ENCODE peak calls at places on chromosomes 5 and 9, in six cellular contexts. One of them, this sample, is unnamed.
A peak's percentile ranks its signal among the peaks of the same experiment; 100 is the strongest.

GRCh38 chr9:71796368-71796767 is 28.1 kb upstream of the CEMIP2 start:
- DNase-seq in GM23248: no peak
- DNase-seq in NCI-H1417: no peak
- DNase-seq in left cardiac atrium: no peak
- DNase-seq in stimulated activated effector memory CD8-positive, alpha-beta T cell treated with anti-CD3 and anti-CD28 coated beads, Interleukin-12 subunit alpha, Interleukin-12 subunit beta, amount 100 ng/mL, for 72 hours: no peak
- DNase-seq in GDM1: no peak
- DNase-seq in this sample: no peak

GRCh38 chr5:11785771-11786342 is 118.4 kb downstream of the CTNND2 start:
- DNase-seq in GDM1: no peak
- DNase-seq in NCI-H1417: no peak
- DNase-seq in GM23248: no peak
- DNase-seq in stimulated activated effector memory CD8-positive, alpha-beta T cell treated with anti-CD3 and anti-CD28 coated beads, Interleukin-12 subunit alpha, Interleukin-12 subunit beta, amount 100 ng/mL, for 72 hours: no peak
- DNase-seq in left cardiac atrium: no peak
- DNase-seq in this sample: no peak

GRCh38 chr5:80777347-80778287 is 122.8 kb upstream of the DHFR start:
- DNase-seq in GM23248: no peak
- DNase-seq in stimulated activated effector memory CD8-positive, alpha-beta T cell treated with anti-CD3 and anti-CD28 coated beads, Interleukin-12 subunit alpha, Interleukin-12 subunit beta, amount 100 ng/mL, for 72 hours: no peak
- DNase-seq in GDM1: no peak
- DNase-seq in NCI-H1417: no peak
- DNase-seq in left cardiac atrium: no peak
- DNase-seq in this sample: no peak

GRCh38 chr5:84599964-84600363 is 215.3 kb upstream of the EDIL3 start:
- DNase-seq in stimulated activated effector memory CD8-positive, alpha-beta T cell treated with anti-CD3 and anti-CD28 coated beads, Interleukin-12 subunit alpha, Interleukin-12 subunit beta, amount 100 ng/mL, for 72 hours: no peak
- DNase-seq in left cardiac atrium: no peak
- DNase-seq in GM23248: no peak
- DNase-seq in GDM1: no peak
- DNase-seq in NCI-H1417: no peak
- DNase-seq in this sample: no peak

GRCh38 chr9:110691002-110691549 is 22.5 kb downstream of the MUSK start:
- DNase-seq in NCI-H1417: no peak
- DNase-seq in GDM1: no peak
- DNase-seq in GM23248: peak; percentile 18
- DNase-seq in stimulated activated effector memory CD8-positive, alpha-beta T cell treated with anti-CD3 and anti-CD28 coated beads, Interleukin-12 subunit alpha, Interleukin-12 subunit beta, amount 100 ng/mL, for 72 hours: no peak
- DNase-seq in left cardiac atrium: no peak
- DNase-seq in this sample: no peak

GRCh38 chr9:86405926-86406325 is 51.7 kb upstream of the TUT7 start:
- DNase-seq in GDM1: no peak
- DNase-seq in left cardiac atrium: no peak
- DNase-seq in stimulated activated effector memory CD8-positive, alpha-beta T cell treated with anti-CD3 and anti-CD28 coated beads, Interleukin-12 subunit alpha, Interleukin-12 subunit beta, amount 100 ng/mL, for 72 hours: no peak
- DNase-seq in GM23248: peak; percentile 95
- DNase-seq in NCI-H1417: no peak
- DNase-seq in this sample: no peak

GRCh38 chr9:120944434-120945125 is 18.0 kb upstream of the TRAF1 start:
- DNase-seq in GM23248: no peak
- DNase-seq in NCI-H1417: no peak
- DNase-seq in stimulated activated effector memory CD8-positive, alpha-beta T cell treated with anti-CD3 and anti-CD28 coated beads, Interleukin-12 subunit alpha, Interleukin-12 subunit beta, amount 100 ng/mL, for 72 hours: no peak
- DNase-seq in left cardiac atrium: no peak
- DNase-seq in GDM1: no peak
- DNase-seq in this sample: no peak

GRCh38 chr5:145294321-145294720 is 540.8 kb downstream of the PRELID2 start:
- DNase-seq in GM23248: peak; percentile 10
- DNase-seq in stimulated activated effector memory CD8-positive, alpha-beta T cell treated with anti-CD3 and anti-CD28 coated beads, Interleukin-12 subunit alpha, Interleukin-12 subunit beta, amount 100 ng/mL, for 72 hours: no peak
- DNase-seq in NCI-H1417: no peak
- DNase-seq in GDM1: no peak
- DNase-seq in left cardiac atrium: no peak
- DNase-seq in this sample: no peak

GRCh38 chr5:10393491-10393890 is 40.0 kb downstream of the MARCHF6 start:
- DNase-seq in GDM1: no peak
- DNase-seq in NCI-H1417: no peak
- DNase-seq in stimulated activated effector memory CD8-positive, alpha-beta T cell treated with anti-CD3 and anti-CD28 coated beads, Interleukin-12 subunit alpha, Interleukin-12 subunit beta, amount 100 ng/mL, for 72 hours: no peak
- DNase-seq in GM23248: peak; percentile 77
- DNase-seq in left cardiac atrium: no peak
- DNase-seq in this sample: no peak

GRCh38 chr5:95857185-95857945 is 34.8 kb upstream of the GLRX start:
- DNase-seq in GM23248: peak; percentile 66
- DNase-seq in GDM1: no peak
- DNase-seq in left cardiac atrium: peak; percentile 86
- DNase-seq in stimulated activated effector memory CD8-positive, alpha-beta T cell treated with anti-CD3 and anti-CD28 coated beads, Interleukin-12 subunit alpha, Interleukin-12 subunit beta, amount 100 ng/mL, for 72 hours: no peak
- DNase-seq in NCI-H1417: no peak
- DNase-seq in this sample: no peak

GRCh38 chr9:72589684-72590555 is 68.5 kb downstream of the TMC1 start:
- DNase-seq in NCI-H1417: no peak
- DNase-seq in left cardiac atrium: no peak
- DNase-seq in GDM1: no peak
- DNase-seq in stimulated activated effector memory CD8-positive, alpha-beta T cell treated with anti-CD3 and anti-CD28 coated beads, Interleukin-12 subunit alpha, Interleukin-12 subunit beta, amount 100 ng/mL, for 72 hours: no peak
- DNase-seq in GM23248: peak; percentile 21
- DNase-seq in this sample: no peak

GRCh38 chr9:124297553-124297905 is 39.8 kb downstream of the NEK6 start:
- DNase-seq in NCI-H1417: no peak
- DNase-seq in left cardiac atrium: peak; percentile 89
- DNase-seq in GDM1: no peak
- DNase-seq in stimulated activated effector memory CD8-positive, alpha-beta T cell treated with anti-CD3 and anti-CD28 coated beads, Interleukin-12 subunit alpha, Interleukin-12 subunit beta, amount 100 ng/mL, for 72 hours: no peak
- DNase-seq in GM23248: peak; percentile 96
- DNase-seq in this sample: no peak

GRCh38 chr5:59099995-59100345 is 517.1 kb downstream of the RAB3C start:
- DNase-seq in NCI-H1417: no peak
- DNase-seq in left cardiac atrium: no peak
- DNase-seq in stimulated activated effector memory CD8-positive, alpha-beta T cell treated with anti-CD3 and anti-CD28 coated beads, Interleukin-12 subunit alpha, Interleukin-12 subunit beta, amount 100 ng/mL, for 72 hours: no peak
- DNase-seq in GDM1: no peak
- DNase-seq in GM23248: no peak
- DNase-seq in this sample: no peak

GRCh38 chr5:172492991-172493390 is 38.7 kb upstream of the SH3PXD2B start:
- DNase-seq in NCI-H1417: no peak
- DNase-seq in stimulated activated effector memory CD8-positive, alpha-beta T cell treated with anti-CD3 and anti-CD28 coated beads, Interleukin-12 subunit alpha, Interleukin-12 subunit beta, amount 100 ng/mL, for 72 hours: no peak
- DNase-seq in GM23248: no peak
- DNase-seq in GDM1: no peak
- DNase-seq in left cardiac atrium: no peak
- DNase-seq in this sample: no peak

GRCh38 chr9:98859941-98860340 is 52.5 kb downstream of the GALNT12 start:
- DNase-seq in GDM1: no peak
- DNase-seq in left cardiac atrium: no peak
- DNase-seq in stimulated activated effector memory CD8-positive, alpha-beta T cell treated with anti-CD3 and anti-CD28 coated beads, Interleukin-12 subunit alpha, Interleukin-12 subunit beta, amount 100 ng/mL, for 72 hours: no peak
- DNase-seq in NCI-H1417: no peak
- DNase-seq in GM23248: no peak
- DNase-seq in this sample: no peak

GRCh38 chr5:119218830-119219782 is 136.7 kb upstream of the TNFAIP8 start:
- DNase-seq in GM23248: peak; percentile 9
- DNase-seq in stimulated activated effector memory CD8-positive, alpha-beta T cell treated with anti-CD3 and anti-CD28 coated beads, Interleukin-12 subunit alpha, Interleukin-12 subunit beta, amount 100 ng/mL, for 72 hours: no peak
- DNase-seq in GDM1: no peak
- DNase-seq in NCI-H1417: no peak
- DNase-seq in left cardiac atrium: no peak
- DNase-seq in this sample: no peak

GRCh38 chr9:91241909-91242308 is 119.8 kb downstream of the AUH start:
- DNase-seq in left cardiac atrium: no peak
- DNase-seq in stimulated activated effector memory CD8-positive, alpha-beta T cell treated with anti-CD3 and anti-CD28 coated beads, Interleukin-12 subunit alpha, Interleukin-12 subunit beta, amount 100 ng/mL, for 72 hours: no peak
- DNase-seq in GM23248: no peak
- DNase-seq in GDM1: no peak
- DNase-seq in NCI-H1417: no peak
- DNase-seq in this sample: no peak

GRCh38 chr5:179873711-179874110 is 15.1 kb upstream of the MRNIP start:
- DNase-seq in NCI-H1417: no peak
- DNase-seq in GM23248: no peak
- DNase-seq in GDM1: no peak
- DNase-seq in left cardiac atrium: no peak
- DNase-seq in stimulated activated effector memory CD8-positive, alpha-beta T cell treated with anti-CD3 and anti-CD28 coated beads, Interleukin-12 subunit alpha, Interleukin-12 subunit beta, amount 100 ng/mL, for 72 hours: no peak
- DNase-seq in this sample: no peak

GRCh38 chr5:9207820-9208418 is 338.0 kb downstream of the SEMA5A start:
- DNase-seq in GM23248: peak; percentile 63
- DNase-seq in GDM1: no peak
- DNase-seq in stimulated activated effector memory CD8-positive, alpha-beta T cell treated with anti-CD3 and anti-CD28 coated beads, Interleukin-12 subunit alpha, Interleukin-12 subunit beta, amount 100 ng/mL, for 72 hours: no peak
- DNase-seq in left cardiac atrium: no peak
- DNase-seq in NCI-H1417: no peak
- DNase-seq in this sample: no peak

GRCh38 chr9:96603305-96604004 is 16.2 kb downstream of the CDC14B start:
- DNase-seq in stimulated activated effector memory CD8-positive, alpha-beta T cell treated with anti-CD3 and anti-CD28 coated beads, Interleukin-12 subunit alpha, Interleukin-12 subunit beta, amount 100 ng/mL, for 72 hours: no peak
- DNase-seq in NCI-H1417: no peak
- DNase-seq in left cardiac atrium: no peak
- DNase-seq in GM23248: peak; percentile 52
- DNase-seq in GDM1: no peak
- DNase-seq in this sample: no peak

GRCh38 chr5:40172721-40173120 is 507.0 kb upstream of the PTGER4 start:
- DNase-seq in NCI-H1417: no peak
- DNase-seq in GM23248: no peak
- DNase-seq in left cardiac atrium: no peak
- DNase-seq in stimulated activated effector memory CD8-positive, alpha-beta T cell treated with anti-CD3 and anti-CD28 coated beads, Interleukin-12 subunit alpha, Interleukin-12 subunit beta, amount 100 ng/mL, for 72 hours: no peak
- DNase-seq in GDM1: no peak
- DNase-seq in this sample: no peak

GRCh38 chr5:132776077-132776931 is 735 bp downstream of the SEPTIN8 start:
- DNase-seq in left cardiac atrium: no peak
- DNase-seq in NCI-H1417: peak; percentile 42
- DNase-seq in GM23248: peak; percentile 53
- DNase-seq in GDM1: no peak
- DNase-seq in stimulated activated effector memory CD8-positive, alpha-beta T cell treated with anti-CD3 and anti-CD28 coated beads, Interleukin-12 subunit alpha, Interleukin-12 subunit beta, amount 100 ng/mL, for 72 hours: peak; percentile 51
- DNase-seq in this sample: no peak

GRCh38 chr9:126756876-126757415 is 47.9 kb upstream of the ZBTB43 start:
- DNase-seq in GM23248: no peak
- DNase-seq in GDM1: no peak
- DNase-seq in left cardiac atrium: no peak
- DNase-seq in NCI-H1417: peak; percentile 63
- DNase-seq in stimulated activated effector memory CD8-positive, alpha-beta T cell treated with anti-CD3 and anti-CD28 coated beads, Interleukin-12 subunit alpha, Interleukin-12 subunit beta, amount 100 ng/mL, for 72 hours: no peak
- DNase-seq in this sample: no peak

GRCh38 chr5:6626494-6626893 is 6.3 kb downstream of the NSUN2 start:
- DNase-seq in left cardiac atrium: no peak
- DNase-seq in GM23248: no peak
- DNase-seq in GDM1: no peak
- DNase-seq in stimulated activated effector memory CD8-positive, alpha-beta T cell treated with anti-CD3 and anti-CD28 coated beads, Interleukin-12 subunit alpha, Interleukin-12 subunit beta, amount 100 ng/mL, for 72 hours: no peak
- DNase-seq in NCI-H1417: no peak
- DNase-seq in this sample: no peak

GRCh38 chr9:69097053-69097452 is 61.5 kb downstream of the FXN start:
- DNase-seq in stimulated activated effector memory CD8-positive, alpha-beta T cell treated with anti-CD3 and anti-CD28 coated beads, Interleukin-12 subunit alpha, Interleukin-12 subunit beta, amount 100 ng/mL, for 72 hours: no peak
- DNase-seq in left cardiac atrium: no peak
- DNase-seq in GDM1: no peak
- DNase-seq in GM23248: peak; percentile 61
- DNase-seq in NCI-H1417: no peak
- DNase-seq in this sample: no peak

GRCh38 chr9:14842269-14842668 is 68.0 kb downstream of the FREM1 start:
- DNase-seq in left cardiac atrium: no peak
- DNase-seq in stimulated activated effector memory CD8-positive, alpha-beta T cell treated with anti-CD3 and anti-CD28 coated beads, Interleukin-12 subunit alpha, Interleukin-12 subunit beta, amount 100 ng/mL, for 72 hours: no peak
- DNase-seq in GM23248: no peak
- DNase-seq in NCI-H1417: no peak
- DNase-seq in GDM1: no peak
- DNase-seq in this sample: no peak

GRCh38 chr5:138037907-138038633 is 5.2 kb upstream of the FAM13B start:
- DNase-seq in GDM1: no peak
- DNase-seq in GM23248: no peak
- DNase-seq in stimulated activated effector memory CD8-positive, alpha-beta T cell treated with anti-CD3 and anti-CD28 coated beads, Interleukin-12 subunit alpha, Interleukin-12 subunit beta, amount 100 ng/mL, for 72 hours: no peak
- DNase-seq in NCI-H1417: no peak
- DNase-seq in left cardiac atrium: no peak
- DNase-seq in this sample: no peak

GRCh38 chr5:158519433-158520025 is 580.2 kb downstream of the EBF1 start:
- DNase-seq in NCI-H1417: no peak
- DNase-seq in stimulated activated effector memory CD8-positive, alpha-beta T cell treated with anti-CD3 and anti-CD28 coated beads, Interleukin-12 subunit alpha, Interleukin-12 subunit beta, amount 100 ng/mL, for 72 hours: no peak
- DNase-seq in GM23248: no peak
- DNase-seq in GDM1: no peak
- DNase-seq in left cardiac atrium: no peak
- DNase-seq in this sample: no peak

GRCh38 chr5:67059747-67060490 is 136.7 kb downstream of the CD180 start:
- DNase-seq in left cardiac atrium: no peak
- DNase-seq in GM23248: peak; percentile 31
- DNase-seq in GDM1: no peak
- DNase-seq in stimulated activated effector memory CD8-positive, alpha-beta T cell treated with anti-CD3 and anti-CD28 coated beads, Interleukin-12 subunit alpha, Interleukin-12 subunit beta, amount 100 ng/mL, for 72 hours: no peak
- DNase-seq in NCI-H1417: no peak
- DNase-seq in this sample: no peak

GRCh38 chr9:24899463-24899862 is 353.8 kb upstream of the IZUMO3 start:
- DNase-seq in left cardiac atrium: no peak
- DNase-seq in NCI-H1417: no peak
- DNase-seq in GDM1: no peak
- DNase-seq in GM23248: no peak
- DNase-seq in stimulated activated effector memory CD8-positive, alpha-beta T cell treated with anti-CD3 and anti-CD28 coated beads, Interleukin-12 subunit alpha, Interleukin-12 subunit beta, amount 100 ng/mL, for 72 hours: no peak
- DNase-seq in this sample: no peak

GRCh38 chr5:148791334-148791667 is 35.1 kb upstream of the ADRB2 start:
- DNase-seq in left cardiac atrium: no peak
- DNase-seq in NCI-H1417: no peak
- DNase-seq in GDM1: no peak
- DNase-seq in stimulated activated effector memory CD8-positive, alpha-beta T cell treated with anti-CD3 and anti-CD28 coated beads, Interleukin-12 subunit alpha, Interleukin-12 subunit beta, amount 100 ng/mL, for 72 hours: peak; percentile 78
- DNase-seq in GM23248: peak; percentile 74
- DNase-seq in this sample: peak; percentile 23

GRCh38 chr5:84231390-84231789 is 153.3 kb downstream of the EDIL3 start:
- DNase-seq in left cardiac atrium: no peak
- DNase-seq in GDM1: no peak
- DNase-seq in stimulated activated effector memory CD8-positive, alpha-beta T cell treated with anti-CD3 and anti-CD28 coated beads, Interleukin-12 subunit alpha, Interleukin-12 subunit beta, amount 100 ng/mL, for 72 hours: no peak
- DNase-seq in GM23248: no peak
- DNase-seq in NCI-H1417: no peak
- DNase-seq in this sample: no peak

GRCh38 chr5:100779669-100780375 is 123.3 kb downstream of the ST8SIA4 start:
- DNase-seq in stimulated activated effector memory CD8-positive, alpha-beta T cell treated with anti-CD3 and anti-CD28 coated beads, Interleukin-12 subunit alpha, Interleukin-12 subunit beta, amount 100 ng/mL, for 72 hours: no peak
- DNase-seq in left cardiac atrium: peak; percentile 20
- DNase-seq in GDM1: no peak
- DNase-seq in GM23248: no peak
- DNase-seq in NCI-H1417: no peak
- DNase-seq in this sample: no peak

GRCh38 chr9:127457191-127457878 is 6.0 kb downstream of the LRSAM1 start:
- DNase-seq in GDM1: no peak
- DNase-seq in NCI-H1417: no peak
- DNase-seq in left cardiac atrium: no peak
- DNase-seq in stimulated activated effector memory CD8-positive, alpha-beta T cell treated with anti-CD3 and anti-CD28 coated beads, Interleukin-12 subunit alpha, Interleukin-12 subunit beta, amount 100 ng/mL, for 72 hours: no peak
- DNase-seq in GM23248: no peak
- DNase-seq in this sample: no peak

GRCh38 chr5:146032911-146033310 is 72.5 kb downstream of the PLAC8L1 start:
- DNase-seq in left cardiac atrium: no peak
- DNase-seq in stimulated activated effector memory CD8-positive, alpha-beta T cell treated with anti-CD3 and anti-CD28 coated beads, Interleukin-12 subunit alpha, Interleukin-12 subunit beta, amount 100 ng/mL, for 72 hours: no peak
- DNase-seq in NCI-H1417: no peak
- DNase-seq in GM23248: no peak
- DNase-seq in GDM1: no peak
- DNase-seq in this sample: no peak

GRCh38 chr5:158623971-158624370 is 475.7 kb downstream of the EBF1 start:
- DNase-seq in NCI-H1417: no peak
- DNase-seq in left cardiac atrium: no peak
- DNase-seq in stimulated activated effector memory CD8-positive, alpha-beta T cell treated with anti-CD3 and anti-CD28 coated beads, Interleukin-12 subunit alpha, Interleukin-12 subunit beta, amount 100 ng/mL, for 72 hours: no peak
- DNase-seq in GDM1: no peak
- DNase-seq in GM23248: no peak
- DNase-seq in this sample: no peak

GRCh38 chr9:78314953-78315870 is 18.3 kb downstream of the PSAT1 start:
- DNase-seq in GM23248: peak; percentile 49
- DNase-seq in NCI-H1417: no peak
- DNase-seq in stimulated activated effector memory CD8-positive, alpha-beta T cell treated with anti-CD3 and anti-CD28 coated beads, Interleukin-12 subunit alpha, Interleukin-12 subunit beta, amount 100 ng/mL, for 72 hours: no peak
- DNase-seq in left cardiac atrium: no peak
- DNase-seq in GDM1: no peak
- DNase-seq in this sample: no peak

GRCh38 chr5:39902626-39903025 is 477.8 kb upstream of the DAB2 start:
- DNase-seq in stimulated activated effector memory CD8-positive, alpha-beta T cell treated with anti-CD3 and anti-CD28 coated beads, Interleukin-12 subunit alpha, Interleukin-12 subunit beta, amount 100 ng/mL, for 72 hours: no peak
- DNase-seq in GM23248: no peak
- DNase-seq in NCI-H1417: no peak
- DNase-seq in GDM1: no peak
- DNase-seq in left cardiac atrium: no peak
- DNase-seq in this sample: no peak